ENCODE peak calls at places on chromosomes 5 and 9, in four cellular contexts. H is esophagus squamous epithelium, R is mammary epithelial cell, S is lower lobe of right lung. W is an unnamed sample.
A peak's percentile ranks its signal among the peaks of the same experiment; 100 is the strongest.

GRCh38 chr9:89669361-89669842 is 64.6 kb downstream of the GADD45G start:
- DNase-seq in H (no peak), S (no peak), R (no peak), W (no peak)

GRCh38 chr5:167699434-167699833 is 592.0 kb upstream of the WWC1 start:
- DNase-seq in R (peak; percentile 99), S (no peak), H (no peak), W (peak; percentile 100)

GRCh38 chr5:5220896-5221295 is 80.8 kb downstream of the ADAMTS16 start:
- DNase-seq in H (no peak), R (no peak), S (no peak), W (no peak)

GRCh38 chr5:50699737-50700136 is 33.3 kb downstream of the PARP8 start:
- DNase-seq in S (no peak), R (peak; percentile 43), H (no peak), W (peak; percentile 5)

GRCh38 chr5:39863926-39864572 is 439.3 kb upstream of the DAB2 start:
- DNase-seq in H (no peak), S (no peak), R (no peak), W (no peak)

GRCh38 chr5:54148062-54148461 is 162.3 kb downstream of the ARL15 start:
- DNase-seq in R (no peak), H (no peak), S (no peak), W (peak; percentile 5)

GRCh38 chr5:142221091-142221860 is 103.5 kb downstream of the SPRY4 start:
- DNase-seq in S (no peak), R (no peak), H (no peak), W (no peak)

GRCh38 chr5:7902201-7902600 is 33.3 kb downstream of the MTRR start:
- DNase-seq in H (no peak), R (no peak), S (no peak), W (no peak)

GRCh38 chr5:124477002-124477546 is 269.4 kb downstream of the ZNF608 start:
- DNase-seq in R (no peak), H (no peak), S (no peak), W (no peak)

GRCh38 chr9:110623462-110624025 is 44.0 kb upstream of the SVEP1 start:
- DNase-seq in H (no peak), R (peak; percentile 45), S (no peak), W (peak; percentile 50)

GRCh38 chr9:136019041-136019680 is 58.0 kb upstream of the UBAC1 start:
- DNase-seq in H (no peak), R (no peak), S (peak; percentile 39), W (no peak)

GRCh38 chr9:92781902-92782301 is 17.3 kb upstream of the BICD2 start:
- DNase-seq in R (peak; percentile 94), H (no peak), S (no peak), W (no peak)

GRCh38 chr5:95892784-95893354 is 68.8 kb downstream of the ELL2 start:
- DNase-seq in H (no peak), R (no peak), S (no peak), W (peak; percentile 41)

GRCh38 chr5:130545291-130545690 is 619.8 kb downstream of the HINT1 start:
- DNase-seq in R (peak; percentile 70), H (no peak), S (no peak), W (no peak)

GRCh38 chr9:136052433-136052880 is 42.6 kb downstream of the NACC2 start:
- DNase-seq in H (no peak), S (no peak), R (peak; percentile 22), W (peak; percentile 12)

GRCh38 chr5:149594206-149594895 is 13.1 kb downstream of the ARHGEF37 start:
- DNase-seq in H (no peak), S (no peak), R (no peak), W (no peak)

GRCh38 chr9:75852746-75853145 is 37.7 kb upstream of the PCSK5 start:
- DNase-seq in H (no peak), R (no peak), S (no peak), W (no peak)

GRCh38 chr9:75850459-75851200 is 39.8 kb upstream of the PCSK5 start:
- DNase-seq in S (no peak), H (no peak), R (no peak), W (no peak)

GRCh38 chr9:75858497-75859092 is 31.9 kb upstream of the PCSK5 start:
- DNase-seq in H (no peak), R (no peak), S (no peak), W (no peak)

GRCh38 chr9:75851917-75852316 is 38.6 kb upstream of the PCSK5 start:
- DNase-seq in R (no peak), H (no peak), S (no peak), W (no peak)

DNA sequence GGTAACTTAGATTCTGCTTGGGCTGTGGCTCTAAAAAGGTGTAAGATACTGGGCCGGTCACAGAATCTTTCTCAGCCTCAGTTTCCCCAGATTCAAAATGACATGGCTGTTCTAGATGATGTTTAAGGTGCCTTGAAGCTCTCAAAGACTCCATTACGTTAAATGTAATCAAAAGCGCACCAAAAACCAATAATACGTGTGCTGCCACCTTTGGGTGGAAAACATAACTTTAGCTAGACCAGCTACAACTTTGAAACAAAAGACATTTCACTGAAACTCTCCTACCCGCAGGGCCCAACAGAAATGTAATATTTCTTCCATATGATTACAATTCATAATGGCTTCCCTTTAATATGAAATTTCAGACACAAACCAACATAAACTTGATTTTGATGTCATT is 35.0 kb upstream of the PCSK5 start:
- DNase-seq in S (no peak), R (peak; percentile 16), H (no peak), W (no peak)
- TF ChIP-seq CTCF in S (peak; percentile 30), R (peak; percentile 45), H (peak; percentile 49), W (peak; percentile 60)

GRCh38 chr9:79471577-79472543 is 99.9 kb upstream of the TLE4 start:
- DNase-seq in H (no peak), S (peak; percentile 51), R (peak; percentile 28), W (peak; percentile 63)
- TF ChIP-seq CTCF in H (peak; percentile 27), S (peak; percentile 43), R (peak; percentile 26), W (peak; percentile 62)

GRCh38 chr5:20972419-20972925 is 984.5 kb upstream of the CDH18 start:
- DNase-seq in R (peak; percentile 62), S (peak; percentile 38), H (no peak), W (no peak)
- TF ChIP-seq CTCF in R (peak; percentile 16), S (peak; percentile 22), H (no peak), W (no peak)

GRCh38 chr5:100790170-100790665 is 112.9 kb downstream of the ST8SIA4 start:
- DNase-seq in H (no peak), S (no peak), R (no peak), W (no peak)
- TF ChIP-seq CTCF in H (no peak), S (peak; percentile 23), R (no peak), W (no peak)

W was measured in HFFc6.